ENCODE peak calls at places on chromosomes 3 and 15, in six cellular contexts. B is AG04450, W is ovary, G is colonic mucosa, U is heart left ventricle, M is adrenal gland. F is an unnamed sample.

GRCh38 chr3:8873740-8874139 is 89.5 kb downstream of the RAD18 start:
- DNase-seq in B (no peak), W (no peak), G (no peak), U (no peak), M (no peak), F (no peak)

GRCh38 chr15:30953731-30954378 is 37.6 kb downstream of the MTMR10 start:
- DNase-seq in B (peak), W (no peak), G (no peak), U (peak), M (no peak), F (no peak)

GRCh38 chr15:100807028-100807427 is 72.6 kb upstream of the ALDH1A3 start:
- DNase-seq in B (no peak), W (no peak), G (no peak), U (no peak), M (no peak), F (no peak)

GRCh38 chr3:76646921-76647562 is 392.9 kb upstream of the ROBO2 start:
- DNase-seq in B (no peak), W (no peak), G (no peak), U (no peak), M (no peak), F (no peak)

GRCh38 chr15:48946088-48946839 is 17.5 kb downstream of the SHC4 start:
- DNase-seq in B (no peak), W (no peak), G (no peak), U (no peak), M (no peak), F (no peak)

GRCh38 chr3:29171583-29171990 is 109.3 kb upstream of the RBMS3 start:
- DNase-seq in B (no peak), W (no peak), G (no peak), U (no peak), M (peak), F (peak)

GRCh38 chr3:129975332-129976090 is 991 bp downstream of the TRH start:
- DNase-seq in B (no peak), W (no peak), G (no peak), U (no peak), M (peak), F (no peak)

GRCh38 chr3:160180581-160181216 is 44.5 kb upstream of the C3orf80 start:
- DNase-seq in B (no peak), W (no peak), G (no peak), U (no peak), M (no peak), F (no peak)

GRCh38 chr15:69719527-69719926 is 266.9 kb downstream of the RPLP1 start:
- DNase-seq in B (no peak), W (no peak), G (peak), U (no peak), M (peak), F (peak)

GRCh38 chr15:32683906-32684584 is 33.8 kb upstream of the GREM1 start:
- DNase-seq in B (peak), W (no peak), G (no peak), U (no peak), M (peak), F (no peak)

GRCh38 chr3:70067860-70068479 is 68.4 kb downstream of the SAMMSON start:
- DNase-seq in B (no peak), W (no peak), G (no peak), U (no peak), M (no peak), F (no peak)

GRCh38 chr15:70974004-70974832 is 81.6 kb downstream of the LRRC49 start:
- DNase-seq in B (peak), W (no peak), G (no peak), U (no peak), M (no peak), F (no peak)

GRCh38 chr15:66138096-66138783 is 115.3 kb downstream of the MEGF11 start:
- DNase-seq in B (no peak), W (peak), G (no peak), U (peak), M (peak), F (no peak)

GRCh38 chr3:42906085-42906904 is at the start of gene ZNF662:
- DNase-seq in B (no peak), W (peak), G (peak), U (peak), M (peak), F (no peak)

GRCh38 chr3:43907508-43907858 is 216.7 kb downstream of the ABHD5 start:
- DNase-seq in B (no peak), W (no peak), G (no peak), U (no peak), M (no peak), F (peak)

GRCh38 chr3:98182196-98182595 is 15.7 kb downstream of the OR5H15 start:
- DNase-seq in B (no peak), W (no peak), G (no peak), U (no peak), M (no peak), F (no peak)

GRCh38 chr3:114899186-114899931 is 247.7 kb downstream of the ZBTB20 start:
- DNase-seq in B (no peak), W (no peak), G (peak), U (no peak), M (peak), F (no peak)

GRCh38 chr3:32456429-32457130 is 46.1 kb downstream of the CMTM6 start:
- DNase-seq in B (no peak), W (no peak), G (peak), U (no peak), M (no peak), F (no peak)

GRCh38 chr3:66496731-66497130 is 4.1 kb downstream of the LRIG1 start:
- DNase-seq in B (no peak), W (no peak), G (no peak), U (no peak), M (no peak), F (no peak)

GRCh38 chr15:90379263-90379662 is 8.8 kb upstream of the IQGAP1 start:
- DNase-seq in B (no peak), W (no peak), G (no peak), U (no peak), M (no peak), F (no peak)

GRCh38 chr3:8441969-8442559 is 59.6 kb upstream of the LMCD1 start:
- DNase-seq in B (peak), W (peak), G (peak), U (no peak), M (peak), F (peak)

GRCh38 chr15:74442063-74442462 is 8.3 kb upstream of the SEMA7A start:
- DNase-seq in B (no peak), W (no peak), G (no peak), U (no peak), M (no peak), F (no peak)

GRCh38 chr15:74442604-74443003 is 8.8 kb upstream of the SEMA7A start:
- DNase-seq in B (no peak), W (no peak), G (no peak), U (no peak), M (no peak), F (no peak)

GRCh38 chr15:74441248-74441939 is 7.6 kb upstream of the SEMA7A start:
- DNase-seq in B (no peak), W (no peak), G (no peak), U (no peak), M (no peak), F (no peak)

GRCh38 chr15:74438206-74438605 is 4.4 kb upstream of the SEMA7A start:
- DNase-seq in B (no peak), W (no peak), G (no peak), U (no peak), M (no peak), F (no peak)

GRCh38 chr15:74438696-74439316 is 5.0 kb upstream of the SEMA7A start:
- DNase-seq in B (peak), W (peak), G (peak), U (peak), M (peak), F (peak)
- TF ChIP-seq CTCF in B (peak), W (peak), G (peak), U (peak), M (peak), F (peak)

GRCh38 chr15:26974120-26974780 is 3.3 kb downstream of the GABRG3 start:
- DNase-seq in B (no peak), W (no peak), G (no peak), U (no peak), M (no peak), F (no peak)
- TF ChIP-seq CTCF in B (peak), W (no peak), G (no peak), U (no peak), M (no peak), F (peak)

GRCh38 chr3:123411340-123412040 is 37.4 kb downstream of the ADCY5 start:
- DNase-seq in B (no peak), W (no peak), G (peak), U (peak), M (no peak), F (no peak)

GRCh38 chr3:123410149-123410515 is 38.8 kb downstream of the ADCY5 start:
- DNase-seq in B (no peak), W (no peak), G (no peak), U (peak), M (no peak), F (no peak)

GRCh38 chr3:123409443-123410148 is 39.3 kb downstream of the ADCY5 start:
- DNase-seq in B (no peak), W (no peak), G (peak), U (peak), M (no peak), F (no peak)

GRCh38 chr3:123412811-123413588 is 35.9 kb downstream of the ADCY5 start:
- DNase-seq in B (no peak), W (peak), G (no peak), U (peak), M (no peak), F (no peak)

GRCh38 chr3:123412076-123412475 is 36.8 kb downstream of the ADCY5 start:
- DNase-seq in B (no peak), W (no peak), G (no peak), U (no peak), M (no peak), F (no peak)
- TF ChIP-seq CTCF in B (no peak), W (peak), G (no peak), U (no peak), M (no peak), F (no peak)

DNA sequence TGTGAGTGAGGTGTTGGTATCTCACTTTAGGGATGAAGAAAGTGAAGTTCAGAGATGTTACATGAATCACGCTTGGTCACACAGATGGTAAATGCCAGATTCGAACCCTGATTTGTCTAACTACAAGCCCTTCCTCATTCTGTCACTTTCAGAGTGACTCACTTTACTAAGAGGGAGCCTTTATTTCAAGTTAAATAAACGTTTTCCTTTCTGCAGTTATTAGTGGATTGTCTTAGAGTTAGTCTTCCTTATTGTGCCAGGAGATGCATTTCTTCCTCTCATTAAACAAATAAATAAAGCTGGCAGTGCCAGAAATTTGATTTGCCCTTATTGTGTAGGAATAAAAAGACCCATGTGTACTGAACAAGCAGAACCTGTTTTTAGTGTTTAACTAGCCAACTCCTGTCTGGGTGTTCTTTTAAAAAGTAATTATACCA is 162.5 kb downstream of the AKAP13 start:
- DNase-seq in B (no peak), W (no peak), G (no peak), U (no peak), M (no peak), F (no peak)
- TF ChIP-seq CTCF in B (no peak), W (no peak), G (no peak), U (no peak), M (no peak), F (no peak)

GRCh38 chr3:81666502-81667121 is 94.8 kb downstream of the GBE1 start:
- DNase-seq in B (no peak), W (no peak), G (no peak), U (no peak), M (no peak), F (peak)
- TF ChIP-seq CTCF in B (peak), W (peak), G (peak), U (peak), M (peak), F (peak)

GRCh38 chr15:50315814-50316630 is 39.0 kb downstream of the GABPB1 start:
- DNase-seq in B (peak), W (no peak), G (no peak), U (no peak), M (no peak), F (peak)
- TF ChIP-seq CTCF in B (peak), W (peak), G (peak), U (peak), M (peak), F (peak)

GRCh38 chr3:23183731-23184130 is 19.4 kb upstream of the UBE2E2 start:
- DNase-seq in B (no peak), W (no peak), G (peak), U (no peak), M (peak), F (no peak)
- TF ChIP-seq CTCF in B (peak), W (no peak), G (peak), U (peak), M (peak), F (peak)

GRCh38 chr15:25508369-25509002 is 69.7 kb upstream of the UBE3A start:
- DNase-seq in B (peak), W (no peak), G (no peak), U (no peak), M (peak), F (no peak)
- TF ChIP-seq CTCF in B (peak), W (peak), G (peak), U (peak), M (peak), F (peak)